ENCODE peak calls at places on chromosomes 4 and X, in four cellular contexts. Q is stromal cell of bone marrow; T is foreskin fibroblast; U is CD8-positive, alpha-beta memory T cell. C is an unnamed sample.

GRCh38 chr4:140176735-140177134 is 22.8 kb upstream of the MAML3 start:
- DNase-seq in T (peak), U (no peak), Q (no peak), C (no peak)

GRCh38 chrX:110568396-110568795 is 209.7 kb downstream of the RTL9 start:
- DNase-seq in Q (no peak), U (no peak), T (no peak), C (no peak)

GRCh38 chrX:122567911-122568310 is 616.2 kb upstream of the GRIA3 start:
- DNase-seq in T (peak), U (no peak), Q (no peak), C (no peak)

GRCh38 chr4:173040200-173040599 is 128.4 kb upstream of the GALNT7 start:
- DNase-seq in Q (peak), T (peak), U (no peak), C (no peak)

GRCh38 chr4:86971355-86971683 is 36.5 kb downstream of the AFF1 start:
- DNase-seq in Q (no peak), T (no peak), U (no peak), C (no peak)

GRCh38 chr4:82799006-82799881 is 648 bp upstream of the SCD5 start:
- DNase-seq in T (no peak), U (no peak), Q (no peak), C (no peak)

GRCh38 chr4:121582296-121582695 is 114.5 kb downstream of the ANXA5 start:
- DNase-seq in T (peak), Q (no peak), U (no peak), C (no peak)

GRCh38 chrX:119669424-119670037 is 23.4 kb downstream of the SEPTIN6 start:
- DNase-seq in Q (no peak), U (no peak), T (no peak), C (no peak)

GRCh38 chr4:7924570-7924969 is 15.1 kb downstream of the AFAP1 start:
- DNase-seq in Q (no peak), U (no peak), T (no peak), C (no peak)

GRCh38 chr4:127239902-127240575 is 392.7 kb upstream of the INTU start:
- DNase-seq in T (peak), Q (no peak), U (no peak), C (no peak)

GRCh38 chr4:140156529-140157171 is 2.7 kb upstream of the MAML3 start:
- DNase-seq in T (no peak), U (no peak), Q (no peak), C (no peak)